ENCODE peak calls at places on chromosomes 5 and 9, in four cellular contexts. W is K562, Z is H1, T is GM12891. K is an unnamed sample.
A peak's percentile ranks its signal among the peaks of the same experiment; 100 is the strongest.

GRCh38 chr9:77544491-77545000 is 103.6 kb downstream of the GNA14 start:
- DNase-seq in T (no peak), Z (no peak), W (no peak), K (no peak)

GRCh38 chr5:120152472-120152871 is 311.6 kb upstream of the PRR16 start:
- DNase-seq in W (peak; percentile 6), T (no peak), Z (no peak), K (no peak)

GRCh38 chr9:135644631-135645218 is 5.4 kb upstream of the GLT6D1 start:
- DNase-seq in Z (no peak), W (no peak), T (no peak), K (no peak)

GRCh38 chr5:175800656-175801081 is 70.7 kb upstream of the CPLX2 start:
- DNase-seq in Z (no peak), W (peak; percentile 65), T (no peak), K (no peak)

GRCh38 chr5:148808864-148809642 is 17.4 kb upstream of the ADRB2 start:
- DNase-seq in T (no peak), W (peak; percentile 58), Z (no peak), K (peak; percentile 39)

GRCh38 chr9:80552931-80553330 is 981.2 kb downstream of the TLE4 start:
- DNase-seq in W (no peak), T (no peak), Z (no peak), K (no peak)

GRCh38 chr5:88203977-88204735 is 64.5 kb downstream of the TMEM161B start:
- DNase-seq in W (no peak), T (peak; percentile 20), Z (no peak), K (no peak)

GRCh38 chr5:96919754-96920197 is 16.1 kb upstream of the LNPEP start:
- DNase-seq in T (no peak), W (no peak), Z (no peak), K (no peak)

GRCh38 chr5:6453937-6454560 is 5.4 kb downstream of the UBE2QL1 start:
- DNase-seq in T (no peak), Z (no peak), W (no peak), K (no peak)

GRCh38 chr5:141856030-141856790 is 22.0 kb downstream of the PCDH1 start:
- DNase-seq in T (no peak), Z (no peak), W (no peak), K (no peak)

DNA sequence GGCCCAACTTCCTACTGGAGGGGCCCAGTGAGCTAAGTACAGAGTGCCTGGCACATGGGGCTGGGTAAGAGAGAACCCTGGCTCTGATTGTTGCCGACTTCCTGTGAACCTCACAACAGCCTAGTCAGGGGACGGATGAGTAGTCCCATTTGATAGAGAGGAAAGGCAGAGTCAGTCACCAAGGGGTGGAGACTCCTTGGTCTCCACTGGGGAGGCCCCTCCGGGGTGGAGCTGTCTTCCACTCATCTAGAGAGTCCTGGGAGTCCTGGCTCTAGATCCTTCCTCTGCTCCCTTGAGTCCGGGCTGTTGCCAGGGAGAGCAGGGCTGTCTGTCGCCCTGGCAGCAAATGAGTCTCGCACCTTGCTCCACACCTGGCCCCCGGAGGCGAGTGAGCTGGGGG is 8.0 kb downstream of the GRK6 start:
- DNase-seq in Z (no peak), W (no peak), T (no peak), K (no peak)
- TF ChIP-seq TAF1 in Z (no peak), W (no peak), T (no peak), K (no peak)

GRCh38 chr5:79235578-79236363 is at the start of gene JMY:
- DNase-seq in W (peak; percentile 90), T (peak; percentile 77), Z (peak; percentile 41), K (peak; percentile 74)
- TF ChIP-seq POLR2AphosphoS5 in W (peak; percentile 88), T (peak; percentile 85), Z (peak; percentile 93), K (peak; percentile 69)

DNA sequence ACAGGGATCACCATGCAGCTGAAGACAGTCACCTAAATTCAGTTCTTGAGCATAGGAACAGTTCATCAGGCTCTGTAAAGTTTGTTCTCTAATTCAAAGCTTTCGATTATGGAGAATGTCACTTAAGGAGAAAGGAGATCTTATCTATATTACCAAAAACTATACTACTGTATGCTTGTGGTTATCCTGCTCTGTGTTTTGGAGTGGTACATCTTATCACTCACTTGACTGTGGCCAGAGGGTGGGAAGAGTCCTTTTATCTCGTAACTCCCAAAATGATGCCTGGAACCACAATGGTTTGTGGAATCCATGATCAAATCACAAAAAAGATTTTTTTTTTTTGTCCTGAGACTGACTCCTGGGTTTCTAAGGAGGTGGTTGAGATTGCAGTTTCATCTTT is 230.7 kb downstream of the COMMD10 start:
- DNase-seq in Z (no peak), T (no peak), W (no peak), K (no peak)
- TF ChIP-seq TAF1 in Z (no peak), T (no peak), W (no peak), K (no peak)

DNA sequence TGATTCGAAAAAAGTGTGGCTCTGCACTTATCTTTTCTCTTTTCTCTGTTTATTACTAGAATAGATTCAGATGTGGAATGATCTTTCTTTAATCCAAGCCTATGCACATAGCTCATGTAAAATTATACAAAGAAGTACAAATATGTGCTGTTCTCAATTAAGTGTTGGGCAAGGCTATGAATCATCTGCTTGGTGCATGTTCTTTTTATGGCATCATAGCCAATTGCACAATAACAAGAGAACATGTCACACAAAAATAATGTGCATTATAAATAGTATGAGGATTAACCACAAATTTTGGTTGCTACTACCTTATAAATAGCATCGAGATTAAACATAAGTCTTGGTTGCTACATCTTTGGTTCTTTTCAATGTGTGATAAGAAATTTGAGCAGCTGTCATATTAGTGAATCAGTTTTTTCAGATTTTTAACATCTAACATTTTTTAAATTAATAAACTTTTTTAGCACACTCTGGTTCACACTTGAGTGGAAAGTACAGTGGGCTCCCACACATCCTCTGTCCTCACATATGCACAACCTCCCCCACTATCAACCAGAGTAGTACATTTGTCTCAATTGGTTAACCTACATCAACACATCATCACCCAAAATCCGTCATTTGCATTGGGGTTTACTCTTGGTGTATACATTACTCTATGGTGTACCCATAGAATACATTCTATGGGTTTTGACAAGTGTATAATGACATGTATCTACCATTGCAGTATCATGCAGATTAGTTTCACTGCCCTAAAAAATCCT is 6.8 kb upstream of the RECK start:
- DNase-seq in W (no peak), Z (no peak), T (no peak), K (no peak)
- TF ChIP-seq POLR2AphosphoS5 in W (no peak), Z (no peak), T (no peak), K (no peak)

GRCh38 chr5:98638701-98639100 is 134.8 kb upstream of the RGMB start:
- DNase-seq in W (no peak), Z (no peak), T (no peak), K (no peak)
- TF ChIP-seq TAF1 in W (no peak), Z (no peak), T (no peak), K (no peak)